ENCODE peak calls at places on chromosomes 2 and 18, in eight cellular contexts. M is neural progenitor cell, T is PC-3, Q is HCT116, J is OCI-LY7, G is GM23248, F is GM23338, C is hepatocyte. O is an unnamed sample.

GRCh38 chr18:61637905-61638304 is 254.9 kb downstream of the RNF152 start:
- DNase-seq in M (no peak), T (no peak), Q (no peak), J (no peak), G (no peak), F (peak; percentile 81), C (no peak), O (no peak)

GRCh38 chr18:62526098-62527025 is 3.5 kb downstream of the ZCCHC2 start:
- DNase-seq in M (peak; percentile 92), T (peak; percentile 81), Q (peak; percentile 57), J (peak; percentile 75), G (peak; percentile 91), F (peak; percentile 90), C (peak; percentile 89), O (peak; percentile 51)

GRCh38 chr2:45435316-45435715 is 175.8 kb downstream of the SRBD1 start:
- DNase-seq in M (no peak), T (no peak), Q (no peak), J (no peak), G (peak; percentile 76), F (no peak), C (peak; percentile 3), O (no peak)

GRCh38 chr2:182866461-182867369 is at the start of gene FRZB:
- DNase-seq in M (peak; percentile 91), T (peak; percentile 16), Q (no peak), J (no peak), G (peak; percentile 71), F (peak; percentile 81), C (peak; percentile 77), O (no peak)

GRCh38 chr18:55073116-55073515 is 113.9 kb upstream of the CCDC68 start:
- DNase-seq in M (no peak), T (peak; percentile 52), Q (no peak), J (no peak), G (no peak), F (no peak), C (no peak), O (no peak)

GRCh38 chr2:221001377-221001776 is 570.7 kb downstream of the EPHA4 start:
- DNase-seq in M (no peak), T (no peak), Q (no peak), J (no peak), G (no peak), F (no peak), C (no peak), O (no peak)

GRCh38 chr2:156883828-156884615 is 373.5 kb upstream of the GALNT5 start:
- DNase-seq in M (no peak), T (peak; percentile 83), Q (no peak), J (no peak), G (peak; percentile 74), F (no peak), C (no peak), O (no peak)

GRCh38 chr18:58057291-58057965 is 13.4 kb downstream of the NEDD4L start:
- DNase-seq in M (no peak), T (no peak), Q (no peak), J (no peak), G (no peak), F (no peak), C (no peak), O (no peak)

GRCh38 chr2:3399829-3400228 is 20.3 kb downstream of the TRAPPC12 start:
- DNase-seq in M (peak; percentile 56), T (no peak), Q (no peak), J (no peak), G (peak; percentile 31), F (peak; percentile 26), C (no peak), O (no peak)

GRCh38 chr2:45812039-45812500 is 160.6 kb downstream of the PRKCE start:
- DNase-seq in M (no peak), T (peak; percentile 75), Q (no peak), J (no peak), G (peak; percentile 82), F (no peak), C (no peak), O (no peak)

GRCh38 chr2:108907822-108908716 is 81.0 kb downstream of the EDAR start:
- DNase-seq in M (no peak), T (no peak), Q (no peak), J (no peak), G (no peak), F (no peak), C (no peak), O (no peak)

GRCh38 chr18:12883003-12883683 is 894 bp downstream of the PTPN2 start:
- DNase-seq in M (peak; percentile 21), T (no peak), Q (no peak), J (no peak), G (peak; percentile 72), F (peak; percentile 18), C (peak; percentile 69), O (peak; percentile 15)

GRCh38 chr2:47653909-47654789 is 128.8 kb upstream of the MSH6 start:
- DNase-seq in M (peak; percentile 73), T (peak; percentile 75), Q (no peak), J (peak; percentile 70), G (no peak), F (peak; percentile 70), C (peak; percentile 21), O (no peak)

GRCh38 chr2:236748385-236748784 is 178.8 kb downstream of the ACKR3 start:
- DNase-seq in M (no peak), T (no peak), Q (no peak), J (no peak), G (peak; percentile 29), F (no peak), C (no peak), O (no peak)

GRCh38 chr2:69118609-69119008 is 105.6 kb downstream of the ANTXR1 start:
- DNase-seq in M (no peak), T (no peak), Q (no peak), J (no peak), G (peak; percentile 44), F (no peak), C (no peak), O (no peak)

GRCh38 chr2:38948387-38948882 is 58.8 kb downstream of the ARHGEF33 start:
- DNase-seq in M (no peak), T (no peak), Q (no peak), J (no peak), G (no peak), F (no peak), C (no peak), O (no peak)

GRCh38 chr2:12389354-12390045 is 327.2 kb upstream of the TRIB2 start:
- DNase-seq in M (no peak), T (peak; percentile 66), Q (no peak), J (no peak), G (peak; percentile 66), F (no peak), C (no peak), O (no peak)

DNA sequence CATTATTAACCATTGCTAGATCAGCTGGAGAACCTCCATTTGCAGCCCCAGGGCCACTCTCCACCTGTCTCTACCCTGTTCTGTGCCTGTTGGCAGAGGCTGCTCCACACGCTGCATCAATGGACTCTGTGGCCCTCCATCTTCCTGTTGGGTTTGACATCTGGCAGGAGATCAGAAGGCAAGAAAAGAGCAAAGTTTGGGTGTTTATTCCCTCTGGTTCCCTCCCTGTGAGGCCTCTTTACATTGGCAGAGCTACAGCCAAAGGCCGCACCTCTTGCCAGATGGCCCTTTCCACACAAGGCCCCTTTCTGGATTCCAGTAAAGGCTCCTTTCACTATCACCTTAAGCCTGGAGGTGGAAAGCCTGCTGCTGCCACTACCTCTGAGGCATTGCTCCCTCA is 110.9 kb upstream of the RND3 start:
- DNase-seq in M (no peak), T (no peak), Q (no peak), J (no peak), G (no peak), F (no peak), C (no peak), O (no peak)
- H2AFZ ChIP-seq in M (no peak overlapping the region), T (no peak overlapping the region), Q (no peak overlapping the region), J (no peak overlapping the region), G (peak overlapping the region; percentile 27), F (peak overlapping the region; percentile 80), C (no peak overlapping the region), O (no peak overlapping the region)

DNA sequence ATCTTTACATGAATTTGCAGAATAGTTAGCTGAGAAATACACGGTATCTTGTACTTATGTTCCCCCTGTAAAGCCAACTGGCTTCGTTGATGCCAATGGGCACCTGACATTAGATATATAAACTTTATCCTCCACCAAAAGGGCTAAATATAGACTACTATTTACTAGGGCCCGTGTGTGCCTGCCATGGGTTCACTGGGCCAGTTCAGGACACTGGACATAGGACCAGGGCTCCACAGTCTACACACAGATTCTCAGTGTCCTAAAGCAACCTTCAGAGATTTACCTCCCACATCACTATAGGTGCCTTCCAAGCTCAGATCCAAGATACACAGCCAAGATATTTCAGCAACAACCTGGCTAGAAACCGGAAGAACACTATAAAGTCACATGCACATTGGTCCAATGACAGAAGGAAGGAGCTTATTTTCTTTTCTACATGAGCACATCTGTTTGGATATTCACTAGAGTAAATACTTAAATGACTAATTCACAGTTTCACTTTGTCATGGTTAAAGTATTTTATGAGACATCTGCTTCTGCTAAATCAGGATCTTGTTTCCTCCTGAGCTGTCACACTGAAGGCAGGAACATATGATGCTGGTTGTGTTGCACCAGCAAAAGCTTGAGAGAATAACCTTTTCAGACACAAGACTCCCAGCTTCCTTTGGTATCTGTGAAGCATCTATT is 95.1 kb downstream of the MYO5B start:
- DNase-seq in M (no peak), T (peak; percentile 71), Q (no peak), J (no peak), G (peak; percentile 58), F (no peak), C (peak; percentile 40), O (peak; percentile 81)
- TF ChIP-seq EZH2phosphoT487 in M (no peak), T (no peak), Q (no peak), J (no peak), G (no peak), F (no peak), C (no peak), O (no peak)

DNA sequence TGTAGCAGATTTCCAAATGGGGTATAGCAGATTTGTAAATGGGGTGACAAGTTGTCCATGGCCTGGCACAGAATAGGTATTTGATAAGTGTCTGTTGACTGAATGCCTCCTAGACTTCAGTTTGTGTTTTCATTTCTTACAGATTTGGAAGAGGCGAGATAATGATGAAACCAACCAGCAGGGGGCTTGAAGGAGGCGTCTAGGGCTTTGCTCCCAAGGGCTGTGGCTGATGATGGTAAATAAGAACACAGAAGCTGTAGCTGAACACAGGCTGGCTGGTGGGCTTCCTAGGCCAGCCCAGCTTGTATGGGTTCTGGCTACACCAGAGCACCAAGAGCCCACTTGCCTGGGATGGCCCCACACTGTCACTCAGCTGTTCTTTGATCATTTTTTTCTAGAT is 19.4 kb downstream of the SFTPB start:
- DNase-seq in M (peak; percentile 18), T (peak; percentile 51), Q (no peak), J (peak; percentile 32), G (peak; percentile 80), F (peak; percentile 42), C (peak; percentile 35), O (peak; percentile 20)
- H2AFZ ChIP-seq in M (no peak overlapping the region), T (no peak overlapping the region), Q (no peak overlapping the region), J (no peak overlapping the region), G (no peak overlapping the region), F (no peak overlapping the region), C (no peak overlapping the region), O (no peak overlapping the region)

DNA sequence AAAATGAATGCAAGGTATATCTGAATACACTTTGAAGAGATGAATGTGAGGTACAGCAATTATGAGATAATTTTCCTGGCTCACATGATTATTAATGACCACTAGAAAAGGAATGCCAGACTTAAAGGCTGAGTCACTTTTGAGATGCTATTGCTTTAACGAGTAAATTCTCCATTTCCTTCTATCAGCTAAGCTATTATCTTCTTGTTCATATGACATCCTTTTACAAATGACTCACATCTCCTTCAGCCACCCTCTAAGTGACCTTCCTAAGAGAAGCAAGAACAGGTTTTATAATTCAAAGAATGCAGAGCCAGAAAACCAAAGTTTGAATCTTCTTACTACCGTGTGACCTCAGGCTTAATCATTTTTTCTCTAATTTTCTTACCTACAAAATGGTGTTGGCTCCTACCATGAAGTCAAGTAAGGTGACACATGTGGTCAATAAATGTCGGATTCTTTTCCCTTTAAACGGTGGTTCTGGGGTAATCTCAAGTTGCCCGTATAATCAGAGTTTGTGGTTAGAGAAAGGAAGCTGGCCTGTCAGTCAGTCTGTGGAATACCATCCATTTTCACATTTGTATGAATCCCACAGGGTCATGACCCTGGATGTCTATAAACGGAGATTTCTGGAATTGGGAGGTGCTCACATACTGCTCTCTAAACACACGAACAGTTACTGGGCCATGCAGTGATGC is 184.0 kb upstream of the PID1 start:
- DNase-seq in M (no peak), T (peak; percentile 69), Q (no peak), J (no peak), G (peak; percentile 84), F (no peak), C (peak; percentile 28), O (no peak)
- TF ChIP-seq EZH2phosphoT487 in M (no peak), T (no peak), Q (no peak), J (no peak), G (peak; percentile 55), F (no peak), C (no peak), O (no peak)